ENCODE peak calls at places on chromosomes 6 and 20, in eight cellular contexts. I is esophagus muscularis mucosa, K is upper lobe of right lung, N is AG04450, Q is Panc1, V is Caco-2, D is tibial artery, G is fibroblast of mammary gland. X is an unnamed sample.

GRCh38 chr20:48259456-48259855 is 474.2 kb upstream of the SULF2 start:
- DNase-seq in K (no peak), Q (no peak), G (no peak), V (no peak), D (no peak), N (no peak), I (no peak), X (no peak)

GRCh38 chr20:5933802-5934436 is 16.4 kb downstream of the TRMT6 start:
- DNase-seq in V (peak), D (no peak), G (peak), K (no peak), Q (peak), I (no peak), N (no peak), X (no peak)

GRCh38 chr20:9261781-9262180 is 192.9 kb downstream of the PLCB4 start:
- DNase-seq in Q (no peak), I (no peak), N (no peak), K (no peak), D (no peak), V (no peak), G (no peak), X (no peak)

GRCh38 chr6:151992091-151992490 is 184.6 kb downstream of the ESR1 start:
- DNase-seq in D (no peak), G (peak), Q (no peak), K (no peak), I (no peak), N (no peak), V (no peak), X (no peak)

GRCh38 chr20:23270427-23270911 is 80.1 kb upstream of the NXT1 start:
- DNase-seq in V (no peak), K (no peak), N (peak), G (peak), D (no peak), Q (no peak), I (no peak), X (peak)

GRCh38 chr20:42484790-42485365 is 704.8 kb downstream of the PTPRT start:
- DNase-seq in I (no peak), Q (no peak), D (no peak), N (no peak), V (no peak), K (no peak), G (no peak), X (no peak)

GRCh38 chr6:21111399-21111725 is 482.2 kb upstream of the SOX4 start:
- DNase-seq in Q (peak), N (no peak), I (no peak), V (peak), G (no peak), D (no peak), K (no peak), X (no peak)

GRCh38 chr6:159169557-159170332 is 545 bp downstream of the FNDC1 start:
- DNase-seq in G (peak), K (no peak), Q (no peak), D (no peak), I (no peak), N (no peak), V (no peak), X (peak)

GRCh38 chr20:8532169-8532568 is 400.1 kb downstream of the PLCB1 start:
- DNase-seq in I (no peak), N (no peak), D (no peak), V (no peak), K (no peak), Q (no peak), G (no peak), X (no peak)

GRCh38 chr6:75296811-75297779 is 12.5 kb upstream of the TMEM30A start:
- DNase-seq in D (no peak), K (no peak), I (no peak), G (peak), V (peak), N (no peak), Q (peak), X (peak)

GRCh38 chr6:13355969-13356368 is 27.6 kb upstream of the TBC1D7 start:
- DNase-seq in D (no peak), G (no peak), K (no peak), Q (no peak), N (no peak), V (no peak), I (no peak), X (no peak)

GRCh38 chr20:24691901-24692351 is 222.5 kb downstream of the SYNDIG1 start:
- DNase-seq in Q (no peak), I (peak), N (no peak), G (no peak), V (no peak), K (peak), D (no peak), X (no peak)

GRCh38 chr20:50569864-50570836 is 60.0 kb downstream of the PTPN1 start:
- DNase-seq in Q (no peak), K (no peak), D (no peak), I (no peak), V (peak), N (no peak), G (peak), X (peak)

GRCh38 chr6:136582702-136583471 is 32.7 kb upstream of the MAP7 start:
- DNase-seq in N (peak), G (peak), Q (no peak), K (no peak), I (no peak), V (no peak), D (no peak), X (peak)

GRCh38 chr6:144150673-144151009 is 324 bp downstream of the STX11 start:
- DNase-seq in Q (no peak), V (no peak), N (no peak), K (peak), D (no peak), I (no peak), G (peak), X (peak)

GRCh38 chr20:2701671-2702081 is 9.1 kb downstream of the EBF4 start:
- DNase-seq in V (no peak), Q (no peak), N (no peak), K (no peak), I (peak), G (no peak), D (no peak), X (no peak)

GRCh38 chr20:5402903-5403531 is 86.3 kb upstream of the PROKR2 start:
- DNase-seq in D (no peak), I (peak), V (peak), K (no peak), Q (peak), G (peak), N (no peak), X (no peak)

GRCh38 chr6:150723857-150724256 is 124.2 kb downstream of the PLEKHG1 start:
- DNase-seq in I (no peak), D (no peak), G (no peak), V (no peak), Q (no peak), N (no peak), K (no peak), X (no peak)

GRCh38 chr20:906703-907102 is 9.4 kb downstream of the ANGPT4 start:
- DNase-seq in K (no peak), V (no peak), D (peak), Q (no peak), I (no peak), N (no peak), G (no peak), X (no peak)

GRCh38 chr6:75098709-75099108 is 107.1 kb downstream of the COL12A1 start:
- DNase-seq in Q (peak), V (no peak), I (peak), N (peak), D (peak), K (no peak), G (peak), X (peak)

GRCh38 chr20:34711813-34712430 is 7.8 kb downstream of the TP53INP2 start:
- DNase-seq in Q (no peak), G (no peak), D (no peak), V (no peak), I (no peak), K (no peak), N (no peak), X (no peak)

GRCh38 chr6:30007132-30007764 is 53.8 kb upstream of the POLR1H start:
- DNase-seq in G (no peak), N (no peak), Q (no peak), K (peak), D (no peak), I (peak), V (peak), X (no peak)

GRCh38 chr6:121201108-121201507 is 133.2 kb downstream of the TBC1D32 start:
- DNase-seq in I (no peak), G (no peak), V (no peak), D (no peak), K (no peak), N (no peak), Q (no peak), X (no peak)

GRCh38 chr6:144158133-144158532 is 7.8 kb downstream of the STX11 start:
- DNase-seq in K (no peak), I (no peak), G (peak), D (peak), N (peak), Q (no peak), V (peak), X (peak)

GRCh38 chr20:5843054-5843731 is 93.0 kb downstream of the SHLD1 start:
- DNase-seq in D (no peak), G (peak), N (no peak), I (no peak), K (no peak), Q (no peak), V (no peak), X (peak)

GRCh38 chr6:168155821-168156741 is 77.1 kb upstream of the FRMD1 start:
- DNase-seq in Q (no peak), G (no peak), N (no peak), I (peak), D (no peak), K (no peak), V (no peak), X (no peak)

GRCh38 chr6:135883045-135883444 is 31.5 kb downstream of the PDE7B start:
- DNase-seq in G (peak), N (no peak), V (no peak), D (no peak), K (no peak), Q (no peak), I (no peak), X (no peak)

GRCh38 chr6:33698494-33698893 is 13.0 kb downstream of the UQCC2 start:
- DNase-seq in N (no peak), D (no peak), Q (no peak), K (peak), V (no peak), I (no peak), G (no peak), X (no peak)

GRCh38 chr6:111478749-111479148 is 4.3 kb downstream of the REV3L start:
- DNase-seq in I (no peak), N (no peak), V (no peak), Q (peak), D (no peak), G (peak), K (no peak), X (peak)
- TF ChIP-seq CTCF in I (peak), N (peak), V (peak), Q (peak), D (peak), G (peak), K (peak), X (peak)

DNA sequence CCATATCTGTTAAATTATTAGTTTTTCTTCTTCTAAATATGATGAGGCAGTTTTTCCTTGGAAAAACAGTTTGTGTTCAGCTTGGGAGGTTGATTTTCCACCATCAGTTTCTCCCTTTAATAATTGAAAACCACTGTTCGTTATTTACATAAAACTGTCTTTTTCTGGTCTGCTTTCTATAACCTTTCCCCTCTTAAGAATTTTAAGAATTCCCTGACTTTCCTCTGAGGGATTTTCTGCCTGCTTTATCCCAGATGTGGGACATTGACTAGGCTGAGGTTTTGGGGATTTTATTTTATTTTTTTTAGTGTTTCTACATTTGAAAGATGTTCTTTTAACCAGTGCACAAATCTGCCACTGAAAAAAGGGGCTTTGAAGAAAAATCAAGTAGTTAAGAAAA is 27.2 kb downstream of the DSE start:
- DNase-seq in G (peak), K (no peak), I (no peak), V (no peak), Q (no peak), D (no peak), N (no peak), X (peak)
- H3K4me3 ChIP-seq in G (no peak), K (no peak), I (no peak), V (no peak), Q (no peak), D (no peak), N (no peak), X (no peak)

GRCh38 chr6:834879-835278 is 141.9 kb upstream of the EXOC2 start:
- DNase-seq in I (no peak), D (no peak), Q (no peak), V (no peak), G (no peak), N (no peak), K (no peak), X (peak)

GRCh38 chr6:835476-836160 is 142.7 kb upstream of the EXOC2 start:
- DNase-seq in G (no peak), I (no peak), K (no peak), V (no peak), N (no peak), Q (no peak), D (no peak), X (peak)

GRCh38 chr6:836276-836853 is 143.4 kb upstream of the EXOC2 start:
- DNase-seq in Q (no peak), N (no peak), K (no peak), D (no peak), V (no peak), G (no peak), I (peak), X (no peak)

GRCh38 chr6:839201-839600 is 146.3 kb upstream of the EXOC2 start:
- DNase-seq in D (no peak), N (no peak), V (no peak), Q (no peak), I (no peak), G (no peak), K (no peak), X (no peak)

DNA sequence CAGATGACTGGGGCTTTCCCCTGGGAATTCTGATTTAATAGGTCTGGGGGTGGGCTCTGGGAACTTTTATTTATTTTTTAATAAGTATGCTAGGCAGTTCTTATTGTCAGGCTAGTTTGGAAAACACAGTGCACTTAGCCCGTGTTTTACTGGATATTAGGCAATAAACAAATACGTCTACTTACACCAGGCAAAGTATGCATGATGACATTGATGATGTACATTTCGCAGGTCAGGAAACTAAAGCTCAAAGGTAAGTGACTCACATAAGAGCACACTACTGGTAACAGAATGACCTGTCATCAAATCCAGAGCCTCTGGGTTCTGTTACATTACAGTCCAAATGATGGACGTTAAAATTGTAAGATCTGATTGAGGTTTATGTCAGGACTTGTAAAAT is 144.4 kb upstream of the EXOC2 start:
- DNase-seq in K (no peak), G (no peak), N (no peak), D (no peak), V (peak), I (no peak), Q (no peak), X (no peak)
- TF ChIP-seq CTCF in K (no peak), G (no peak), N (no peak), D (no peak), V (no peak), I (no peak), Q (no peak), X (no peak)

GRCh38 chr6:41552723-41553122 is 6.5 kb downstream of the FOXP4 start:
- DNase-seq in Q (no peak), G (no peak), K (no peak), N (no peak), D (no peak), I (no peak), V (no peak), X (no peak)

GRCh38 chr6:41551086-41551702 is 5.0 kb downstream of the FOXP4 start:
- DNase-seq in K (no peak), N (no peak), V (no peak), G (no peak), I (no peak), D (no peak), Q (no peak), X (no peak)

GRCh38 chr6:41555326-41556300 is 9.4 kb downstream of the FOXP4 start:
- DNase-seq in D (no peak), N (no peak), Q (no peak), I (no peak), K (no peak), V (no peak), G (no peak), X (no peak)

GRCh38 chr6:41551857-41552256 is 5.7 kb downstream of the FOXP4 start:
- DNase-seq in G (no peak), Q (no peak), V (no peak), K (no peak), D (no peak), I (no peak), N (no peak), X (no peak)

GRCh38 chr6:41553405-41553999 is 7.3 kb downstream of the FOXP4 start:
- DNase-seq in N (no peak), V (no peak), I (no peak), D (no peak), K (no peak), G (no peak), Q (no peak), X (no peak)
- H3K4me3 ChIP-seq in N (no peak), V (no peak), I (no peak), D (no peak), K (no peak), G (no peak), Q (no peak), X (no peak)

DNA sequence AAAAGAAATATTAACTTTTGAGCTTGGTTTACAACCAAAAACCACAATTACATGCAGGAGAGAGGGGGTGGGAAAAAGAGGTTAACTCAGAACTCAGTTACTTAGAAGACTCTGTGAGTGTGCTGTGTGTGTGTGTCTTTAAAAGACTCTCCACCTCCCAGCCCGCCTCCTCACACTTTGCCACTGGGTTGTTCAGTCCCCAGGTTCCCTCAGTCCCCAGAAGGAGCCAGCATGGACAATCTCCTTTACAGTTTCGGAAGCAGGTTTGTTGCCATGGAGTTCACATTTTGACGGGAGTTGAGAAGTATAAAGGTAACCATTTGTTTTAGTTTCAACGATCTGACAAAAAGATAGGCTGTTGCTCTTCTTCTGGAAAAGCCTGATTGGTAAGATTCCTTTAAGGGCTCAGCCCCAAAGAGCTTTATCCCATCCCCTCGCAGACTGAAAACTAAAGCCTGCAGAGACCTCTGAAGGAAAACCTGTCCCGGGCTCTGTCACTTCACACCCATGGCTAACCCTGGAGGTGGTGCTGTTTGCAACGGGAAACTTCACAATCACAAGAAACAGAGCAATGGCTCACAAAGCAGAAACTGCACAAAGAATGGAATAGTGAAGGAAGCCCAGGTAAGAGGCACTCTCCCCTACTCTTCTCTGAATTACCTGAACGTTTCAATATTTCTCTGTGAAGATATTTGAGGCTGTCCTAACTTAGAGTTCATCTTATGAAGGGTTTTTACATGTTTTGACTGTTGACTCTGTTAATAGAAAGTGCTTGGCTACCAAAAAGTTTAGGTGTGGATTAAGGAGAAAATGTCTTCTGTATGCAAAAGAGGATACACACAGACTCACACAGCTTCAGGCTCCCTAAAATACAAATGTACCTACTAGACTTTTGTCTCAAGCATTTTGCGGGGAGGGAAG is at the start of gene SPTLC3:
- DNase-seq in D (peak), I (no peak), G (peak), V (peak), Q (no peak), N (no peak), K (no peak), X (peak)
- TF ChIP-seq CTCF in D (no peak), I (no peak), G (no peak), V (peak), Q (no peak), N (no peak), K (no peak), X (peak)

GRCh38 chr6:109009761-109010612 is 84.7 kb downstream of the SESN1 start:
- DNase-seq in Q (peak), V (no peak), D (no peak), N (no peak), G (no peak), K (no peak), I (no peak), X (no peak)

GRCh38 chr6:109008537-109008950 is 86.1 kb downstream of the SESN1 start:
- DNase-seq in N (no peak), V (no peak), K (no peak), Q (peak), D (no peak), G (peak), I (no peak), X (no peak)

GRCh38 chr6:109010703-109011102 is 83.9 kb downstream of the SESN1 start:
- DNase-seq in V (peak), N (no peak), Q (no peak), K (no peak), D (no peak), G (no peak), I (no peak), X (no peak)

GRCh38 chr6:109008061-109008460 is 86.6 kb downstream of the SESN1 start:
- DNase-seq in N (no peak), K (no peak), I (no peak), D (no peak), Q (no peak), V (no peak), G (no peak), X (no peak)

DNA sequence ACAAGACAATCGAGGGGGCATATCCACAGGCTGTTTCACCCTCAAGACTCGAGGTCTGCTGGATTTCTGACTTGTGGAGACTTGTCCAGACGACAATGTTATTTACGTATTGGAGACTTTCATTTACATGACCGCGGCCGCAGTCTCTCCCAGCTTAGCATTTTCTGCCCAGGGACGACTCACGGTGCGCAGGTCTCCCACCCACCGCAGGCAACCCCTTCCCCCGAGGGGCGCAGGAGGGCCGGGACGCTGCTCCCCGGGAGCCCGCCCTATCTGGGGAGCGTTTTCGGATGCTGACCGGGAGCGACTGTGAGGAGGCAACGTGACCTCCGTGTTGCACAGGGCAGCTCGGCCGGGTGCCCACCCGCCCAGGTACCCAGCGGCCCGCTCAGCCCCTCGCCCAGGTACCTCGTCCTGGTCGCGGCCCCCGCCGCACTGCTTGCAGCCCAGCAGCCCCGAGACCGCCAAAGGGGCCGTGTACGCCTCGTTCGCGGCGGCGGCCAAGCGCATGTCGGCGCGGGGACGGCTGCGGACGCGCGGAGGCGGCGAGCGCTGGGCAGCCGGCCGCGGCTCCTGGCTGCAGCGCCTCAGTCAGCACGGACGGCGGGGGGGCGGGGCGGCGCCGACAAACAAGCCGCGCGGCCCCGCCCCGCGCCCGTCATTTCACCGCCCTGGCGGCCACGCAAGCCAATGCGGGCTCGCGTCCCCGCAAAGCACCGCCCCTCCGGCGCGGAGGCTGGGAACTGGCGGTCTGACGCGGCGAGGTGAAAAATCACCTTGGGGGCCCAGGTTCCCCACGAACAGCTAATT is 85.5 kb downstream of the SESN1 start:
- DNase-seq in V (peak), D (peak), N (peak), G (peak), I (peak), K (peak), Q (peak), X (peak)
- H3K4me3 ChIP-seq in V (peak), D (peak), N (peak), G (peak), I (peak), K (peak), Q (peak), X (peak)